ENCODE peak calls at places on chromosomes 4 and X, in four cellular contexts. W is A549, X is K562, Q is GM12878. V is an unnamed sample.

GRCh38 chrX:69238153-69238959 is 73.1 kb upstream of the PJA1 start:
- DNase-seq in Q (no peak), W (no peak), X (no peak), V (no peak)

GRCh38 chrX:70998402-70999027 is 67.6 kb upstream of the SLC7A3 start:
- DNase-seq in W (peak; percentile 54), X (peak; percentile 67), Q (no peak), V (peak; percentile 47)

GRCh38 chrX:101803451-101803850 is 128.4 kb downstream of the ZMAT1 start:
- DNase-seq in W (peak; percentile 3), Q (no peak), X (no peak), V (peak; percentile 19)

GRCh38 chr4:113773014-113773413 is 11.5 kb upstream of the CAMK2D start:
- DNase-seq in X (no peak), W (no peak), Q (no peak), V (no peak)

GRCh38 chr4:158580064-158580463 is 58.4 kb downstream of the RXFP1 start:
- DNase-seq in Q (no peak), X (no peak), W (no peak), V (no peak)

GRCh38 chr4:185868983-185869938 is 57.3 kb upstream of the SORBS2 start:
- DNase-seq in Q (no peak), X (no peak), W (no peak), V (no peak)

GRCh38 chr4:56907009-56907408 is 691 bp upstream of the REST start:
- DNase-seq in W (no peak), X (peak; percentile 11), Q (no peak), V (no peak)

GRCh38 chr4:152961041-152961751 is 25.1 kb downstream of the FHDC1 start:
- DNase-seq in W (no peak), X (no peak), Q (no peak), V (no peak)

GRCh38 chr4:176198316-176198903 is 3.0 kb upstream of the SPATA4 start:
- DNase-seq in W (no peak), X (no peak), Q (no peak), V (no peak)

GRCh38 chrX:38563006-38563405 is 1.7 kb downstream of the TSPAN7 start:
- DNase-seq in Q (no peak), W (no peak), X (no peak), V (no peak)

DNA sequence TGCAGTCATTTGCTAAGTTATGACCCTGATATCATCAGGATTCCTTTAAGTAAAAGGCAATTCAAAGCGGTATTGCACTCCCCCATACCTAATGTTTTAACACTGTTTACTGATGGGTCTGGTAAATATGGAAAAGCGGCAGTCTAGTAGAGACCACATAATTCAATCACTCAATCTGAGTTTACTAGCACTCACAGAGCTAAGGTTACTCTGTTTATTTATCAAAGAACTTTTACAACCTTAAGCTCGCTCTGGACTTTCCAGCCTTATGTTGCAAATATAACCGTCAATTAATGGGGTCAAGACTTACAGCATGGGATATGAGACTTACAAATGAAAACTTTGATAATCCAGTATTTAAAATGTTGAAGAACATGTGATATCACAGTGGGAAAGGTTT is 124.5 kb upstream of the ZCCHC13 start:
- DNase-seq in Q (no peak), W (no peak), X (no peak), V (no peak)
- TF ChIP-seq ELK1 in Q (no peak), W (no peak), X (no peak), V (no peak)

GRCh38 chr4:183074288-183074990 is 24.6 kb upstream of the WWC2 start:
- DNase-seq in X (no peak), Q (no peak), W (peak; percentile 18), V (peak; percentile 32)
- TF ChIP-seq ELK1 in X (no peak), Q (no peak), W (no peak), V (no peak)

DNA sequence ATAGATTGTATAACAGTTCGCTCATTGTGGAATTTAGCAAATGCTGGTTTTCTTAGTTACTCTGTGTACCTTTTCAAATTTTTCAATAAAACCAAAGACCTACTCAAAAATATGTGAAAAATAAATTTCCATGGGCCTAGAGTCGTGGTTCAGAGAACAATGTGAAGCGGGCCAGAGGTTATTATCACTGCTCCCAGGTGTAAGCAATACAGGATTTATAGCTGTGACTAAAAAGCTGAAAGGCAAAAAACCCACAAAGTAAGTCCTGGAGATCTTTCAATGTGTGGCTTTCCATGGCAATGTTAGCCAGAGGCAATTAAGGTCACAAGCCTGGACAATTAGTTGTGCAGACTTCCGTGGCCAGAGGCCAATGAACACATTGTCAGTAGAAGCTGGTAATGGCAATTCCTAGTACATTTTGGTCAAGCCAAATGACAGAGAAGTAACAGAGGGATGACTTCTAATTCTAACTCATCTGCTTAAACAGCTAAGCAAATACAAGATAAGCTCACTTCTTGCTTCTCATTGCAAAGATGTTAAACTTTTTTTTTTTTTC is 127.1 kb upstream of the FAT4 start:
- DNase-seq in W (no peak), X (no peak), Q (no peak), V (peak; percentile 0)
- TF ChIP-seq ELK1 in W (no peak), X (no peak), Q (no peak), V (no peak)

DNA sequence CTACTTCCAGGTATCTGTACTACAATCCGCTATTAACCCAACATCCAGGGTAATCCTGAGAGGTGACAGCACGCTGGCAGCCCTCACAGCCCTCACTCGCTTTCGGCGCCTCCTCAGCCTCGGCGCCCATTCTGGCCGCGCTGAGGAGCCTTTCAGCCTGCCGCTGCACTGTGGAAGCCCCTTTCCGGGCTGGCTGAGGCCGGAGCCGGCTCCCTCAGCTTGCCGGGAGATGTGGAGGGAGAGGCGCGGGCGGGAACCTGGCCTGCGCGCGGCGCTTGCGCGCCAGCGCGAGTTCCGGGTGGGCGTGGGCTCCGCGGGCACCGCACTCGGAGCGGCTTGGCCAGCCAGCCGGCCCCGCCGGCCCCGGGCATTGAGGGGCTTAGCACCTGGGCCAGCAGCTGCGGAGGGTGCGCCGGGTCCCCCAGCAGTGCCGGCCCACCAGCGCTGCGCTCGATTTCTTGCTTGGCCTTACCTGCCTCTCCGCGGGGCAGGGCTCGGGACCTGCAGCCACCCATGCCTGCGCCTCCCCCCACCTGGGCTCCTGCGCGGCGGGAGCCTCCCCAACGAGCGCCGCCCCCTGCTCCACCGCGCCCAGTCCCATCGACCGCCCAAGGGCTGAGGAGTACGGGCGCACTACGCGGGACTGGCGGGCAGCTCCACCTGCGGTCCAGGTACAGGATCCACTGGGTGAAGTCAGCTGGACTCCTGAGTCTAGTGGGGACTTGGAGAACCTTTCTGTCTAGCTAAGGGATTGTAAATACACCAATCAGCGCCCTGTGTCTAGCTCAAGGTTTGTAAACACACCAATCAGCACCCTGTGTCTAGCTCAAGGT is 87.3 kb downstream of the PRSS12 start:
- DNase-seq in W (no peak), Q (no peak), X (no peak), V (no peak)
- TF ChIP-seq ELK1 in W (no peak), Q (no peak), X (no peak), V (no peak)

DNA sequence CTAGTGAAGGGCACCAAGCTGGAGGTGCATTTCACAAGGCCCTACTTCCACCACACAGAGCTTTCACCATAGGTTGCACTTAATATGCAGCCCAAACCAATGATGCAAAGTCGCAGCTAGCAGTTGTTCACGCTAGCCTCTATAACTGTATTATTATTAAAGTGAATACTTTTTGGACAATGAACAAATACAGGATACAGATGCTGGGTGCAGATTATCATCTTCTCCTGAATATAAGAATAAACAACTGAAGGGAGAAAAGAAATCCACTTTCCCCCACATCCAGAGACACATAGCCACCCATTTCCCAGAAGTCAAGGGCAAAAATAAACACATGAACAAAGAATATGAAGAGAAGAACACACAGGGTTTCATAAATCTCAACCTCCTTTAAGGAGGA is 107.2 kb downstream of the PRDM5 start:
- DNase-seq in X (no peak), Q (no peak), W (no peak), V (no peak)
- TF ChIP-seq ELK1 in X (no peak), Q (no peak), W (no peak), V (no peak)

GRCh38 chrX:41781500-41781899 is 57.5 kb downstream of the GPR82 start:
- DNase-seq in Q (no peak), W (peak; percentile 53), X (peak; percentile 30), V (peak; percentile 56)
- TF ChIP-seq ELK1 in Q (no peak), W (no peak), X (no peak), V (no peak)

GRCh38 chr4:21512351-21512750 is 436.2 kb downstream of the KCNIP4 start:
- DNase-seq in X (peak; percentile 1), Q (no peak), W (peak; percentile 26), V (peak; percentile 4)
- TF ChIP-seq ELK1 in X (no peak), Q (no peak), W (no peak), V (no peak)

GRCh38 chr4:118226611-118227010 is 126.2 kb downstream of the PRSS12 start:
- DNase-seq in W (no peak), Q (no peak), X (no peak), V (no peak)

GRCh38 chr4:118225521-118225920 is 127.3 kb downstream of the PRSS12 start:
- DNase-seq in Q (no peak), X (no peak), W (no peak), V (no peak)

GRCh38 chr4:118221193-118221800 is 131.5 kb downstream of the PRSS12 start:
- DNase-seq in Q (no peak), X (no peak), W (no peak), V (peak; percentile 20)

DNA sequence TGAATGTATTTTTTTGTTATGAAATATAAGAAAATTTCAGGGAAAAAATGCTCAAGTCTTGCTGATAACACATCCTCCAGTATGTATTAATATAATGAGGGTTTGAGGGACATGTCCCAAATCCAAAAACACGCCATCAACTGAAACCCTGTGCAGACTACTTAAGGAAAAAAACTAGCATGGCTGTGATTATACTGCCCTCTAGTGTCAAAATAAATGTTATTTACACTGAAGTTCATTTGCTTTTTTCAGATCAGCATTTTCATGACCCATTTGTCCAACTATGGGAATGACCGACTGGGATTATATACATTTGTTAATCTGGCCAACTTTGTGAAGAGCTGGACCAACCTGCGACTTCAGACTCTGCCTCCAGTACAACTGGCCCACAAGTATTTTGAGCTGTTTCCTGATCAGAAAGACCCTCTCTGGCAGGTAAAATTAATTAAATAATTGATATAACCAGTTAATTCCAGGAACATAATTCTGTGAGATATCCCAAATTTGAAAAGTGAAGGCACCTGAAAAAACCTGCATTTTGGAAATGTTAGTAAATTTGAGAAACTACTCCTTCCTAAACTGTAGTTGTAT is 128.5 kb downstream of the PRSS12 start:
- DNase-seq in W (peak; percentile 52), X (peak; percentile 49), Q (no peak), V (peak; percentile 80)
- TF ChIP-seq ELK1 in W (no peak), X (no peak), Q (no peak), V (no peak)

GRCh38 chr4:182238355-182238931 is 4.8 kb upstream of the TENM3 start:
- DNase-seq in W (peak; percentile 66), X (no peak), Q (no peak), V (peak; percentile 48)

GRCh38 chr4:182231503-182231902 is 11.7 kb upstream of the TENM3 start:
- DNase-seq in W (no peak), X (no peak), Q (no peak), V (no peak)

GRCh38 chr4:182240161-182241130 is 2.8 kb upstream of the TENM3 start:
- DNase-seq in Q (no peak), X (no peak), W (peak; percentile 79), V (peak; percentile 89)

GRCh38 chr4:182235016-182235415 is 8.2 kb upstream of the TENM3 start:
- DNase-seq in X (no peak), Q (no peak), W (no peak), V (no peak)

GRCh38 chr4:182236186-182236585 is 7.0 kb upstream of the TENM3 start:
- DNase-seq in X (no peak), Q (no peak), W (no peak), V (peak; percentile 39)
- TF ChIP-seq ELK1 in X (no peak), Q (no peak), W (no peak), V (no peak)

DNA sequence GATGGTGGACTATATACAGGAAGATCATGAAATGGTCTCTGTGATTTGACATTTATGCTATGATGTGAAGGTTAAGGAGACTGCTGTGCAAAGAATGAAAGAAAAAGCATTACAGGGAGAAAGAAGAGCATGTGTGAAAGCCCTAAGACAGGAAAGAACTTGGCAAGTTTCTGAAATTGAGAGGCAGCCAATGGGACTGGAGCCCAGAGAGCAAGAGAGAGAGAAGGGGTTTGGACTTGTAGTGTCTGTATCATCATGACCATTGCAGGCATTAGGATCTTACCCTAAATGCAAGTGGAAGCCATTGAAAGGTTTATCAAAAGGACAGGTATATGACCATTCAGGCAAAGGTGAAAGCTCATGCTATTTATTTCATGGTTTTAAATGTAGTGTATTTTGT is 147.1 kb downstream of the NAA11 start:
- DNase-seq in X (no peak), Q (no peak), W (no peak), V (no peak)
- TF ChIP-seq ELK1 in X (no peak), Q (no peak), W (no peak), V (no peak)

V was measured in IMR-90.